ENCODE peak calls at places on chromosomes 1 and 21, in six cellular contexts. M is MM.1S, C is neural progenitor cell, U is HCT116, X is GM23248, E is SK-N-SH. O is an unnamed sample. For H3K9me3, the result is how much of the 10 kb centered on the place peaks cover.

GRCh38 chr1:112247036-112247597 is 148.9 kb upstream of the CTTNBP2NL start:
- DNase-seq in M (no peak), C (no peak), U (no peak), X (no peak), E (no peak), O (no peak)

GRCh38 chr1:9721606-9722377 is 70.3 kb downstream of the PIK3CD start:
- DNase-seq in M (peak), C (peak), U (no peak), X (peak), E (peak), O (peak)

GRCh38 chr21:33890187-33890586 is 25.4 kb downstream of the ATP5PO start:
- DNase-seq in M (no peak), C (no peak), U (no peak), X (no peak), E (no peak), O (no peak)

GRCh38 chr1:43273708-43274107 is 3.9 kb downstream of the TMEM125 start:
- DNase-seq in M (no peak), C (no peak), U (no peak), X (no peak), E (no peak), O (no peak)

GRCh38 chr1:20993716-20994115 is 183.0 kb downstream of the EIF4G3 start:
- DNase-seq in M (no peak), C (no peak), U (no peak), X (no peak), E (no peak), O (no peak)

GRCh38 chr1:100100202-100100601 is 32.5 kb downstream of the SASS6 start:
- DNase-seq in M (no peak), C (no peak), U (no peak), X (peak), E (no peak), O (no peak)

GRCh38 chr1:232904566-232904965 is 45.8 kb upstream of the NTPCR start:
- DNase-seq in M (no peak), C (no peak), U (no peak), X (peak), E (no peak), O (peak)

GRCh38 chr1:153550827-153551512 is 1.9 kb upstream of the S100A3 start:
- DNase-seq in M (no peak), C (no peak), U (no peak), X (no peak), E (no peak), O (no peak)

GRCh38 chr1:116067564-116067887 is 43.7 kb upstream of the MAB21L3 start:
- DNase-seq in M (no peak), C (no peak), U (no peak), X (peak), E (no peak), O (peak)

GRCh38 chr1:151340870-151341754 is 5.9 kb downstream of the RFX5 start:
- DNase-seq in M (peak), C (peak), U (peak), X (peak), E (peak), O (peak)

DNA sequence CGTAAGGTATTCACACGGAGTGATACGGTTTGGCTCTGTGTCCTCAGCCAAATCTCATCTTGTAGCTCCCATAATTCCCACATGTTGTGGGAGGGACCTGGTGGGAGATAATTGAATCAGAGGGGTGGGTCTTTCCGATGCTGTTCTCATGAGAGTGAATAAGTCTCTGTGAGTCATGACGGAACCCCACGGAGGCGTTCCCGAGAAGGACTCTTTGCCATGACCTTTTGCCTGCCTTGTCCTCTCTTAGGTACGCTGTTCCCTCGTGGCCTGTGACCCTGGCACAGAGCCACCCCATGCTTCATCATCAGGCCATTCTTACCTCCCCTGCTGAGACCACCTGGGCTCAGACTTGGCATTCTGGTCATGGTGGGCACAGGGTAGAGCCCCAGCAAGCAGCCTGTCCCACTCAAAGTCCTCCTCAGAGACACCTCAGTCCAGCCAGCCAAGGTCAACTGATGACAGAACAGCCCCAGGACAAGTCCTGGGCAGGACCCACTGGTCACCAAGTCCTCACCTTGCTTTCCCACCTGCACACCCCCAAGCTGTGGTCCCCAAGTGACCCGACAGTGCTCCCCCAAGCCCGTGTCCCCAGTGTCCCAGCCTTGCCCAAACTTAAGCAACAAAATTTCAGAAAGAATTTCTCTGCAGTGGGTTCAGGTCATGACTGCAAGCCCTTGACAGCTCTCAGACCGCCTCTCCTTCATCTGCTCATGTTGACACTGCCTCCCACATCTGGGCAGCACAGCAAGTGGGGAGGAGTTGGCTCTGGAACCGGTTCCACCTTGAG is 158.4 kb downstream of the ACTL8 start:
- DNase-seq in M (no peak), C (no peak), U (no peak), X (no peak), E (no peak), O (no peak)
- TF ChIP-seq EZH2phosphoT487 in M (no peak), C (no peak), U (no peak), X (no peak), E (no peak), O (no peak)

DNA sequence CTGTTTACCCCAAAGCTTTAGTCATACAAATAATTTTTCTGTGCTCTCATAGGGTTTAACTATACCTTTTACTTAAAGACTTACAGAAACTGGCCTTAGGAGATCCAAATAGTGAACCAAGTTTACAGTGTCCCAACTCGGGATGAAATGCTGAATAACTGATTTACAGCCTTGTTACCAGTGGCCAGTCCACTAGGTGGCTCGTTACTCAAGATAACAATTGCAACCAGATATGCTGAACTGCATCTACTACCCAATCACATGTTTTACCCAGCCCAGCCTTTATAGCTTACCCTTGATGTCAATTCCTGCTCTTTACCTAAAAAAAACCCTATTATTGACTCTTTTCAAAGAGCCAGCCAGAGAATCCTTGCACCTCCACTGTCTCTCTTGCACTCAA is 1148.8 kb upstream of the ADGRL4 start:
- DNase-seq in M (no peak), C (peak), U (peak), X (no peak), E (no peak), O (peak)
- H3K9me3 ChIP-seq in M (under half), C (under half), U (under half), X (under half), E (under half), O (under half)

DNA sequence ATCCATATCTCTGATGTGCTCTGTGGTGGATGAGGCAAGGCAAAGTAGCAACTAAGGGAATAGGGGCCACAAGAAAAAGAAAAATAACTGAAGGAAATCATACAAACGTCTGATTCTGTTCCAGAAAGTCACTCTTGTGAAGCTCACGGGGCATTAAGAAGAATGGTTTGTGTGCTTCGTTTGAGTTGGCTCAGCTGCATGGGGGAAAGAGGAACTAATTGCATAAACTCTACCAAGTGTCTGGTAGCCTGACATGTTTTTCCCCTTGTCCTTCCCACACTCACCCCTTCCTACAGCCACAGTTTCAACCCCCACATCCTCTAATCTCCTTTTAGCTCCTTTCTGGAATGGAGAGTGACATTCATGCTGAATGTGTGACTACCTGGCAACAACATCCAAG is 439.8 kb downstream of the TTLL7 start:
- DNase-seq in M (no peak), C (no peak), U (no peak), X (no peak), E (no peak), O (no peak)
- TF ChIP-seq EZH2phosphoT487 in M (no peak), C (no peak), U (no peak), X (no peak), E (no peak), O (no peak)

DNA sequence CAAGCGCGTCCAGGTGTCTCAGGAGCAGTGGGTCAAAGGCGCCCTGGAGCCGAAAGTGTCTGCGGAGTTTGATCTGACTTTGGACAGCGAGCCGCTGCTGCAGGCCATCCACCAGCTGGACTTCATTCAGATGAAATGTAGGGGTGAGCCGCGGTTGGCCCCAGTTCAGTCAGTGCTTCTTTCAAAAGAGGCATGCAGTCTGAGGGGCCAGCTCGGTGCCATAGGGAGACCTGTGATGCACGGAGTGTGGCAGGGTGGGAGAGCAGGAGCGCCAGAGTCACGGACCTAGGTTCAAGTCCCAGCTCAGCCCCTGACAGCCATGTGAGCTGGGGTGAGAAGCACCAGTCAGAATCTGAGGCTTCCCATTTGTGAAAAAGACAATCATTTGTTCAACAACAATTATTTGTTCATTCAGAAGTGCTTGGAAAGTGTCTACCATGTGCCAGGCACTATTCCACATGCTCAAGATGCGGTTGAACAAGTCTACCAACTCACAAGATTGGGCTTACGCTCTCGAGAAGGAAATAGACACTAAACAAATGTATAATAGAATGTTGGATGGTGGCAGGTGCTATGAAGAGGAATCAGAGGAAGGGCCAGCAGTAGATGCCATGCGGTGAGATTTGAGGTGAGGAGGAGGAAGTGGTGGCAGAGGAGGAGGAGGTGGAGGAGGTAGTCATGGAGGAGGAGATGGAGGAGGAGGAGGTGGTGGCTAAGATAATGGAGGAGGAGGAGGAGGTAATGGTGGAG is 39.5 kb upstream of the GNPAT start:
- DNase-seq in M (no peak), C (no peak), U (no peak), X (no peak), E (no peak), O (no peak)
- H3K9me3 ChIP-seq in M (under half), C (under half), U (under half), X (under half), E (under half), O (under half)

GRCh38 chr1:178005450-178005849 is 35.6 kb upstream of the SEC16B start:
- DNase-seq in M (no peak), C (no peak), U (no peak), X (no peak), E (no peak), O (no peak)

GRCh38 chr1:178011864-178012476 is 42.1 kb upstream of the SEC16B start:
- DNase-seq in M (no peak), C (no peak), U (no peak), X (no peak), E (no peak), O (no peak)

GRCh38 chr1:178010674-178011073 is 40.8 kb upstream of the SEC16B start:
- DNase-seq in M (no peak), C (no peak), U (no peak), X (no peak), E (no peak), O (no peak)

GRCh38 chr1:178006043-178006442 is 36.2 kb upstream of the SEC16B start:
- DNase-seq in M (no peak), C (no peak), U (no peak), X (no peak), E (no peak), O (no peak)

DNA sequence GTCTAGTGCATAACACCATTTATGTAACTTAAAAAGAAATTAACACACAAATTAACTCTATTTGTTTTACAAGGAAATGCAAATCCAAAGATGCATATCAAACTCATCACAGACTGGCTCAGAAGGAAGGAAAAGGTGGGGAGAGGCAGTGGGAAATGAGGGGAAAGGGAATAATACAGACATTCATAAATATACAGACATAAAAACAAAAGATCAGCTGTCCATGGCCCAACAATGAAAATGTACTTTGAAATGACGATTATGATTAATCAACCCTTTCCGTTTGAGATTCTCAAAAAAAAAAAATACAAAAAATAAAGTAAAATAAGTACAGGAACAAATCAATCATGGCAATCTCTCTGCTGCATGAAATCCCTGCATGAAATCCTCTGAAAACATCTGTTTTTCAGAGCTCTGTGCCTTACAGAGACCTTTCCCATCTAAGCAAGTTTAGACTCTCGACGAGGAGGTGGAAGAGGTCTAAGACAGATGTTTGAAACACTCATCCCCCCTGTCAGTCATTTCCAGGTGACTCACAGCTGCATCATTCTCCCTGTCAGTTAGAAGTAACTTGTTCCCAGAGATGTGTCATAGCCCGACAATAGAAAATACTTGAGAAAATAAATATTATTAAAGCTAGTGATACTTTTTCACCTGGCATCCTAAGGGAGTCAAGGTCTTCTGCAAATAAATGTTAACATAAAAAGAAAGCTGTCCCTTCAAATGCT is 41.4 kb upstream of the SEC16B start:
- DNase-seq in M (no peak), C (no peak), U (peak), X (peak), E (no peak), O (peak)
- TF ChIP-seq EZH2phosphoT487 in M (no peak), C (no peak), U (no peak), X (no peak), E (no peak), O (no peak)

DNA sequence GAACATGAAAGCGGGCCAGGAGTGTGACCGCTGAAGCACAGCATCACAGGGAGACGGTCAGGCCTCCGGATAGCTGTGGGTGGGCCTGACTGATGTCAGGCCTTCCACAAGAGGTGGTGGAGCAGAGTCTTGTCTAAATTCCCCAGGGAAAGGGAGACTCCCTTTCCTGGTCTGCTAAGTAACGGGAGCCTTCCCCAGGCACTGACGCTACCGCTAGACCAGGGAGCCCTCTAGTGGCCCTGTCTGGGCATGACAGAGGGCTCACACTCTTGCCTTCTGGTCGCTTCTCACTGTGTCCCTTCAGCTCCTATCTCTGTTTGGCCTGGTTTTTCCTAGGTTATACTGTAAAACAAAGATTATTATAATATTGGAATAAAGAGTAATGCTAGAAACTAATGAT is 36.5 kb downstream of the ZNF695 start:
- DNase-seq in M (peak), C (peak), U (no peak), X (peak), E (no peak), O (peak)
- H3K9me3 ChIP-seq in M (under half), C (under half), U (under half), X (under half), E (under half), O (under half)

GRCh38 chr1:36911631-36912364 is 122.5 kb downstream of the GRIK3 start:
- DNase-seq in M (no peak), C (no peak), U (no peak), X (no peak), E (no peak), O (no peak)
- TF ChIP-seq EZH2phosphoT487 in M (no peak), C (no peak), U (no peak), X (no peak), E (no peak), O (no peak)

GRCh38 chr1:4214826-4215225 is 314.8 kb upstream of the C1orf174 start:
- DNase-seq in M (no peak), C (no peak), U (no peak), X (no peak), E (no peak), O (no peak)
- H3K9me3 ChIP-seq in M (under half), C (under half), U (under half), X (under half), E (under half), O (under half)

O was measured in PC-3.